ENCODE peak calls at places on chromosomes 2 and 18, in nine cellular contexts. One of them, this sample, is unnamed.

GRCh38 chr2:190469770-190470169 is 61.6 kb downstream of the MFSD6 start:
- DNase-seq in brain microvascular endothelial cell: peak
- DNase-seq in WTC11: no peak
- DNase-seq in neural crest cell: no peak
- DNase-seq in pancreas: no peak
- DNase-seq in activated B cell treated with CpG ODN at 0.5 μM for 24 hours: no peak
- DNase-seq in choroid plexus epithelial cell: peak
- DNase-seq in RWPE1: peak
- DNase-seq in IMR-90: peak
- DNase-seq in this sample: no peak

GRCh38 chr2:10412380-10412779 is 35.7 kb downstream of the ODC1 start:
- DNase-seq in brain microvascular endothelial cell: peak
- DNase-seq in WTC11: peak
- DNase-seq in neural crest cell: peak
- DNase-seq in pancreas: peak
- DNase-seq in activated B cell treated with CpG ODN at 0.5 μM for 24 hours: no peak
- DNase-seq in choroid plexus epithelial cell: peak
- DNase-seq in RWPE1: peak
- DNase-seq in IMR-90: peak
- DNase-seq in this sample: no peak

GRCh38 chr18:28065793-28066186 is 111.1 kb downstream of the CDH2 start:
- DNase-seq in brain microvascular endothelial cell: peak
- DNase-seq in WTC11: no peak
- DNase-seq in neural crest cell: no peak
- DNase-seq in pancreas: no peak
- DNase-seq in activated B cell treated with CpG ODN at 0.5 μM for 24 hours: no peak
- DNase-seq in choroid plexus epithelial cell: no peak
- DNase-seq in RWPE1: no peak
- DNase-seq in IMR-90: no peak
- DNase-seq in this sample: no peak

GRCh38 chr2:177020524-177021119 is 192.0 kb upstream of the HNRNPA3 start:
- DNase-seq in brain microvascular endothelial cell: no peak
- DNase-seq in WTC11: no peak
- DNase-seq in neural crest cell: no peak
- DNase-seq in pancreas: no peak
- DNase-seq in activated B cell treated with CpG ODN at 0.5 μM for 24 hours: no peak
- DNase-seq in choroid plexus epithelial cell: no peak
- DNase-seq in RWPE1: no peak
- DNase-seq in IMR-90: no peak
- DNase-seq in this sample: no peak

GRCh38 chr18:34352385-34353163 is 127.9 kb upstream of the NOL4 start:
- DNase-seq in brain microvascular endothelial cell: no peak
- DNase-seq in WTC11: no peak
- DNase-seq in neural crest cell: no peak
- DNase-seq in pancreas: peak
- DNase-seq in activated B cell treated with CpG ODN at 0.5 μM for 24 hours: no peak
- DNase-seq in choroid plexus epithelial cell: peak
- DNase-seq in RWPE1: no peak
- DNase-seq in IMR-90: no peak
- DNase-seq in this sample: no peak

GRCh38 chr2:66839551-66840320 is 404.8 kb downstream of the MEIS1 start:
- DNase-seq in brain microvascular endothelial cell: peak
- DNase-seq in WTC11: no peak
- DNase-seq in neural crest cell: no peak
- DNase-seq in pancreas: no peak
- DNase-seq in activated B cell treated with CpG ODN at 0.5 μM for 24 hours: no peak
- DNase-seq in choroid plexus epithelial cell: peak
- DNase-seq in RWPE1: peak
- DNase-seq in IMR-90: peak
- DNase-seq in this sample: no peak

GRCh38 chr18:4450065-4450676 is 4.9 kb downstream of the DLGAP1 start:
- DNase-seq in brain microvascular endothelial cell: no peak
- DNase-seq in WTC11: no peak
- DNase-seq in neural crest cell: no peak
- DNase-seq in pancreas: no peak
- DNase-seq in activated B cell treated with CpG ODN at 0.5 μM for 24 hours: no peak
- DNase-seq in choroid plexus epithelial cell: no peak
- DNase-seq in RWPE1: no peak
- DNase-seq in IMR-90: no peak
- DNase-seq in this sample: no peak

GRCh38 chr2:190182071-190182524 is 119.6 kb upstream of the MSTN start:
- DNase-seq in brain microvascular endothelial cell: no peak
- DNase-seq in WTC11: no peak
- DNase-seq in neural crest cell: no peak
- DNase-seq in pancreas: no peak
- DNase-seq in activated B cell treated with CpG ODN at 0.5 μM for 24 hours: no peak
- DNase-seq in choroid plexus epithelial cell: no peak
- DNase-seq in RWPE1: no peak
- DNase-seq in IMR-90: no peak
- DNase-seq in this sample: no peak

GRCh38 chr18:13568443-13569392 is 157.6 kb downstream of the FAM210A start:
- DNase-seq in brain microvascular endothelial cell: no peak
- DNase-seq in WTC11: no peak
- DNase-seq in neural crest cell: no peak
- DNase-seq in pancreas: no peak
- DNase-seq in activated B cell treated with CpG ODN at 0.5 μM for 24 hours: no peak
- DNase-seq in choroid plexus epithelial cell: no peak
- DNase-seq in RWPE1: no peak
- DNase-seq in IMR-90: no peak
- DNase-seq in this sample: no peak

GRCh38 chr2:230643576-230644291 is 68.9 kb upstream of the CAB39 start:
- DNase-seq in brain microvascular endothelial cell: no peak
- DNase-seq in WTC11: no peak
- DNase-seq in neural crest cell: no peak
- DNase-seq in pancreas: no peak
- DNase-seq in activated B cell treated with CpG ODN at 0.5 μM for 24 hours: no peak
- DNase-seq in choroid plexus epithelial cell: no peak
- DNase-seq in RWPE1: no peak
- DNase-seq in IMR-90: no peak
- DNase-seq in this sample: no peak

GRCh38 chr2:157830696-157831570 is 45.2 kb downstream of the ACVR1 start:
- DNase-seq in brain microvascular endothelial cell: peak
- DNase-seq in WTC11: no peak
- DNase-seq in neural crest cell: no peak
- DNase-seq in pancreas: no peak
- DNase-seq in activated B cell treated with CpG ODN at 0.5 μM for 24 hours: no peak
- DNase-seq in choroid plexus epithelial cell: peak
- DNase-seq in RWPE1: peak
- DNase-seq in IMR-90: peak
- DNase-seq in this sample: no peak

GRCh38 chr2:44055229-44055628 is 59.4 kb upstream of the LRPPRC start:
- DNase-seq in brain microvascular endothelial cell: no peak
- DNase-seq in WTC11: no peak
- DNase-seq in neural crest cell: no peak
- DNase-seq in pancreas: no peak
- DNase-seq in activated B cell treated with CpG ODN at 0.5 μM for 24 hours: no peak
- DNase-seq in choroid plexus epithelial cell: no peak
- DNase-seq in RWPE1: no peak
- DNase-seq in IMR-90: no peak
- DNase-seq in this sample: no peak
- TF ChIP-seq CTCF in brain microvascular endothelial cell: no peak
- TF ChIP-seq CTCF in WTC11: no peak
- TF ChIP-seq CTCF in neural crest cell: no peak
- TF ChIP-seq CTCF in pancreas: no peak
- TF ChIP-seq CTCF in activated B cell treated with CpG ODN at 0.5 μM for 24 hours: no peak
- TF ChIP-seq CTCF in choroid plexus epithelial cell: no peak
- TF ChIP-seq CTCF in RWPE1: no peak
- TF ChIP-seq CTCF in IMR-90: no peak
- TF ChIP-seq CTCF in this sample: no peak

GRCh38 chr18:45108754-45109153 is 428.1 kb downstream of the SETBP1 start:
- DNase-seq in brain microvascular endothelial cell: no peak
- DNase-seq in WTC11: no peak
- DNase-seq in neural crest cell: no peak
- DNase-seq in pancreas: no peak
- DNase-seq in activated B cell treated with CpG ODN at 0.5 μM for 24 hours: no peak
- DNase-seq in choroid plexus epithelial cell: no peak
- DNase-seq in RWPE1: no peak
- DNase-seq in IMR-90: no peak
- DNase-seq in this sample: no peak
- TF ChIP-seq CTCF in brain microvascular endothelial cell: peak
- TF ChIP-seq CTCF in WTC11: no peak
- TF ChIP-seq CTCF in neural crest cell: no peak
- TF ChIP-seq CTCF in pancreas: no peak
- TF ChIP-seq CTCF in activated B cell treated with CpG ODN at 0.5 μM for 24 hours: no peak
- TF ChIP-seq CTCF in choroid plexus epithelial cell: no peak
- TF ChIP-seq CTCF in RWPE1: no peak
- TF ChIP-seq CTCF in IMR-90: no peak
- TF ChIP-seq CTCF in this sample: no peak

DNA sequence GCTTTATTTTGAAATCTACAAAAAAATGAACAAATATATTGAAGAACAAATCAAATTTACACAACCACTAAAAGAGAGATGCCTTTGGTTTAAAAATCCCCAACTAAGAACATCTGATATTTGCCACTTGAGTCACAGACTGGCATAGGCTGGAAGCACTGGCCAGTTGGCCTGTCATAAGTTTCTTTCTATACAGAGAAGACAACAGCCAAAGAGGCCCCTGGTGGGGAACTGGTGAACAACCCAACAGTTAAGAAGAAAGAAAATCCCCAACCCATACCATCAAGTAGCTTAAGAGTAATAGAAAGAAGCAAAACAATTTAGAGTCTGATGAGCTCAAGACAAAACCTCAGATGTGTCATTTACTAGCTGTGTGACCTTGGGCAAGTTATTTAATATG is 45.5 kb downstream of the OSR1 start:
- DNase-seq in brain microvascular endothelial cell: peak
- DNase-seq in WTC11: no peak
- DNase-seq in neural crest cell: no peak
- DNase-seq in pancreas: peak
- DNase-seq in activated B cell treated with CpG ODN at 0.5 μM for 24 hours: no peak
- DNase-seq in choroid plexus epithelial cell: peak
- DNase-seq in RWPE1: peak
- DNase-seq in IMR-90: peak
- DNase-seq in this sample: no peak
- TF ChIP-seq CTCF in brain microvascular endothelial cell: peak
- TF ChIP-seq CTCF in WTC11: no peak
- TF ChIP-seq CTCF in neural crest cell: peak
- TF ChIP-seq CTCF in pancreas: no peak
- TF ChIP-seq CTCF in activated B cell treated with CpG ODN at 0.5 μM for 24 hours: no peak
- TF ChIP-seq CTCF in choroid plexus epithelial cell: peak
- TF ChIP-seq CTCF in RWPE1: no peak
- TF ChIP-seq CTCF in IMR-90: peak
- TF ChIP-seq CTCF in this sample: no peak

DNA sequence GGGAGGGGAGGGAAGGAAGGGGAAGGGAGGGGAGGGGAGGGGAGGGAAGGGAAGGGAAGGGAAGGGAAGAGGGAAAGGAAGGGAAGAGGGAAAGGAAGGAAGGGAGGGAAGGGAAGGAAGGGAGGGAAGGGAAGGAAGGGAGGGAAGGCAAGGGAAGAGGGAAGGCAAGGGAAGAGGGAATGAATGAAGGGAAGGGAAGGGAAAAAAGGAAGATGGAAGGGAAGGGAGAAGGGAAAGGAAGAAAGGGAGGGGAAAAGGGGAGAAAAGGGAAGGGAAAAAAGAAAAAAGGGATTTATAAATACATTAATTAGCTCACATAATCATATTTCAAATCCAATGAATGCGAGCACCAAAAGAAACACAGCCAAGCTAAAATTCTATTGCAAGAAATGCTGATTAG is 202.9 kb upstream of the LRRTM4 start:
- DNase-seq in brain microvascular endothelial cell: no peak
- DNase-seq in WTC11: no peak
- DNase-seq in neural crest cell: no peak
- DNase-seq in pancreas: no peak
- DNase-seq in activated B cell treated with CpG ODN at 0.5 μM for 24 hours: no peak
- DNase-seq in choroid plexus epithelial cell: no peak
- DNase-seq in RWPE1: no peak
- DNase-seq in IMR-90: no peak
- DNase-seq in this sample: no peak
- TF ChIP-seq CTCF in brain microvascular endothelial cell: no peak
- TF ChIP-seq CTCF in WTC11: no peak
- TF ChIP-seq CTCF in neural crest cell: no peak
- TF ChIP-seq CTCF in pancreas: no peak
- TF ChIP-seq CTCF in activated B cell treated with CpG ODN at 0.5 μM for 24 hours: no peak
- TF ChIP-seq CTCF in choroid plexus epithelial cell: no peak
- TF ChIP-seq CTCF in RWPE1: no peak
- TF ChIP-seq CTCF in IMR-90: no peak
- TF ChIP-seq CTCF in this sample: no peak

GRCh38 chr2:64862623-64863022 is 126.6 kb upstream of the SLC1A4 start:
- DNase-seq in brain microvascular endothelial cell: no peak
- DNase-seq in WTC11: no peak
- DNase-seq in neural crest cell: no peak
- DNase-seq in pancreas: no peak
- DNase-seq in activated B cell treated with CpG ODN at 0.5 μM for 24 hours: no peak
- DNase-seq in choroid plexus epithelial cell: no peak
- DNase-seq in RWPE1: no peak
- DNase-seq in IMR-90: no peak
- DNase-seq in this sample: no peak
- TF ChIP-seq CTCF in brain microvascular endothelial cell: no peak
- TF ChIP-seq CTCF in WTC11: no peak
- TF ChIP-seq CTCF in neural crest cell: no peak
- TF ChIP-seq CTCF in pancreas: no peak
- TF ChIP-seq CTCF in activated B cell treated with CpG ODN at 0.5 μM for 24 hours: no peak
- TF ChIP-seq CTCF in choroid plexus epithelial cell: no peak
- TF ChIP-seq CTCF in RWPE1: no peak
- TF ChIP-seq CTCF in IMR-90: no peak
- TF ChIP-seq CTCF in this sample: no peak

DNA sequence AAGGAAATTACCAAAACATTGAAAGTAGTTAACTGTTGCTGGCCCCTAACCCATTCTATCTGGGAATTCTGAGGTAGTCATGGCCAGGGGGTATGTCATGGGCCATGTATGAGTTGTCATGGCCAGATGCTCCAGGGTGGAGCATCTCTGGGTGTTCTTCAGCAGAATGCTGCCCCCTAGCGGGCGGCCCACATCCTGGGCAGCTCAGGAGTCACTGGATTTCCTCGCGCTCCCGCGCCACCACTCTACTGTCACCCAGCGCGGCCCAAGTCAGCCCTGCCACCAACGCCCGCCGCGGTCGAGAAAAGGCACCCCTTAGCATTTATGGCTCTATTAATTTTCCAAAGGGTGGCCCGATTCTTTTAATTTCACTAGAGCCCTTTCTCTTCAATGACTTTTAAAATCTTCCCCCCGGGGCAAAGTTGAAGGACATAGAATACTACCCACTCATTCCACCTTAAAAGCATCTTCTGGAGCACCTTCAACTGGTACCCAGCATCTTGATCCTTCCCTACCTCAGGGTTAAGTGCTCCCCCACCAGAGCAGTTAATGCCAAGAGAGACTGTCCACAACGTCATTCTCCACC is 41.6 kb downstream of the PKDCC start:
- DNase-seq in brain microvascular endothelial cell: peak
- DNase-seq in WTC11: peak
- DNase-seq in neural crest cell: peak
- DNase-seq in pancreas: peak
- DNase-seq in activated B cell treated with CpG ODN at 0.5 μM for 24 hours: peak
- DNase-seq in choroid plexus epithelial cell: peak
- DNase-seq in RWPE1: peak
- DNase-seq in IMR-90: peak
- DNase-seq in this sample: no peak
- TF ChIP-seq CTCF in brain microvascular endothelial cell: peak
- TF ChIP-seq CTCF in WTC11: peak
- TF ChIP-seq CTCF in neural crest cell: peak
- TF ChIP-seq CTCF in pancreas: peak
- TF ChIP-seq CTCF in activated B cell treated with CpG ODN at 0.5 μM for 24 hours: no peak
- TF ChIP-seq CTCF in choroid plexus epithelial cell: peak
- TF ChIP-seq CTCF in RWPE1: peak
- TF ChIP-seq CTCF in IMR-90: peak
- TF ChIP-seq CTCF in this sample: peak

GRCh38 chr2:219278655-219279150 is 463 bp upstream of the DNAJB2 start:
- DNase-seq in brain microvascular endothelial cell: no peak
- DNase-seq in WTC11: no peak
- DNase-seq in neural crest cell: no peak
- DNase-seq in pancreas: no peak
- DNase-seq in activated B cell treated with CpG ODN at 0.5 μM for 24 hours: no peak
- DNase-seq in choroid plexus epithelial cell: no peak
- DNase-seq in RWPE1: no peak
- DNase-seq in IMR-90: no peak
- DNase-seq in this sample: no peak
- TF ChIP-seq CTCF in brain microvascular endothelial cell: no peak
- TF ChIP-seq CTCF in WTC11: no peak
- TF ChIP-seq CTCF in neural crest cell: no peak
- TF ChIP-seq CTCF in pancreas: no peak
- TF ChIP-seq CTCF in activated B cell treated with CpG ODN at 0.5 μM for 24 hours: no peak
- TF ChIP-seq CTCF in choroid plexus epithelial cell: peak
- TF ChIP-seq CTCF in RWPE1: no peak
- TF ChIP-seq CTCF in IMR-90: no peak
- TF ChIP-seq CTCF in this sample: no peak